ENCODE peak calls at places on chromosomes 7 and 10, in four cellular contexts. Z is body of pancreas; L is NCI-H446; U is activated CD4-positive, alpha-beta T cell treated with anti-CD3 and anti-CD28 coated beads, Interleukin-2, amount 50 U/mL, for 4 hours. B is an unnamed sample.

GRCh38 chr7:92768501-92769360 is 67.6 kb downstream of the CDK6 start:
- DNase-seq in U (no peak), L (peak), Z (no peak), B (peak)

GRCh38 chr7:57204411-57204811 is 72.2 kb upstream of the ZNF479 start:
- DNase-seq in Z (no peak), L (no peak), U (no peak), B (no peak)

GRCh38 chr10:73168486-73168844 is 546 bp downstream of the FAM149B1 start:
- DNase-seq in U (no peak), L (no peak), Z (no peak), B (no peak)

GRCh38 chr10:121406823-121407545 is 191.3 kb downstream of the FGFR2 start:
- DNase-seq in L (no peak), U (no peak), Z (no peak), B (no peak)

GRCh38 chr7:22586806-22587180 is 86.8 kb upstream of the STEAP1B start:
- DNase-seq in L (no peak), U (no peak), Z (no peak), B (no peak)

GRCh38 chr7:38550881-38551280 is 80.3 kb downstream of the AMPH start:
- DNase-seq in Z (no peak), U (no peak), L (no peak), B (no peak)

GRCh38 chr10:110803830-110804338 is 67.8 kb upstream of the PDCD4 start:
- DNase-seq in Z (peak), L (no peak), U (peak), B (peak)

GRCh38 chr10:4498763-4499251 is 327.2 kb upstream of the AKR1E2 start:
- DNase-seq in U (no peak), L (peak), Z (no peak), B (no peak)

GRCh38 chr7:149524399-149524798 is 26.8 kb upstream of the ZNF746 start:
- DNase-seq in Z (no peak), U (no peak), L (no peak), B (no peak)

GRCh38 chr10:130368761-130369560 is 232.8 kb downstream of the GLRX3 start:
- DNase-seq in L (no peak), U (no peak), Z (no peak), B (no peak)

GRCh38 chr10:110214380-110214826 is 7.0 kb downstream of the MXI1 start:
- DNase-seq in Z (peak), U (no peak), L (no peak), B (no peak)

GRCh38 chr10:125231116-125231812 is 70.9 kb upstream of the CTBP2 start:
- DNase-seq in Z (no peak), U (no peak), L (no peak), B (no peak)

GRCh38 chr10:116905845-116906210 is 56.5 kb downstream of the ENO4 start:
- DNase-seq in Z (no peak), L (no peak), U (no peak), B (no peak)

GRCh38 chr7:75945297-75946168 is 30.6 kb downstream of the POR start:
- DNase-seq in Z (peak), L (no peak), U (no peak), B (no peak)

GRCh38 chr10:107901076-107901475 is 736.6 kb upstream of the SORCS1 start:
- DNase-seq in L (no peak), Z (no peak), U (no peak), B (no peak)

GRCh38 chr10:15719062-15719898 is 442 bp downstream of the ITGA8 start:
- DNase-seq in L (no peak), Z (no peak), U (no peak), B (no peak)